ENCODE peak calls at places on chromosomes 6 and 20, in eight cellular contexts. A is AG09309; Z is activated T-helper 2 cell treated with anti-CD3 and anti-CD28 coated beads, Interferon-gamma antibody, Interleukin-2, Interleukin-4, amounts not matched to agents 10 μg/mL and 5 μg/mL and 100 μg/mL, durations not matched to agents 14 hours and 24 hours and 36 hours; C is SW 1271; X is neuronal stem cell; S is activated CD4-positive, alpha-beta memory T cell treated with anti-CD3 and anti-CD28 coated beads, Interleukin-2, amount 10 ng/mL, durations not matched to agents 7 days and 5 days; H is kidney epithelial cell; V is nephron progenitor cell. K is an unnamed sample.
A peak's percentile ranks its signal among the peaks of the same experiment; 100 is the strongest.

GRCh38 chr20:51542894-51543788 is 622 bp upstream of the NFATC2 start:
- DNase-seq in A (no peak), C (no peak), H (no peak), S (no peak), V (no peak), Z (no peak), X (no peak), K (peak; percentile 19)

GRCh38 chr6:76772951-76773350 is 690.3 kb downstream of the HTR1B start:
- DNase-seq in Z (no peak), H (no peak), S (no peak), A (no peak), X (no peak), C (no peak), V (no peak), K (no peak)

GRCh38 chr6:34792605-34793500 is 970 bp downstream of the BLTP3A start:
- DNase-seq in A (no peak), C (no peak), Z (peak; percentile 16), V (peak; percentile 23), H (no peak), X (peak; percentile 17), S (peak; percentile 25), K (no peak)

GRCh38 chr6:44480097-44480539 is 92.6 kb downstream of the CDC5L start:
- DNase-seq in Z (no peak), V (no peak), C (no peak), A (no peak), S (no peak), X (no peak), H (no peak), K (no peak)

GRCh38 chr20:37376791-37377190 is 30.9 kb downstream of the SRC start:
- DNase-seq in Z (no peak), H (no peak), S (no peak), A (no peak), X (no peak), C (no peak), V (no peak), K (no peak)

GRCh38 chr6:106927531-106928398 is 46.8 kb downstream of the CD24 start:
- DNase-seq in X (peak; percentile 69), A (no peak), V (peak; percentile 92), H (no peak), Z (no peak), C (no peak), S (peak; percentile 34), K (peak; percentile 24)

GRCh38 chr20:62080249-62080993 is 14.7 kb upstream of the TAF4 start:
- DNase-seq in H (no peak), Z (no peak), S (no peak), X (no peak), V (no peak), A (no peak), C (no peak), K (no peak)

GRCh38 chr20:57695940-57696339 is 13.9 kb downstream of the PMEPA1 start:
- DNase-seq in X (no peak), H (no peak), S (no peak), A (no peak), V (no peak), Z (no peak), C (no peak), K (no peak)

GRCh38 chr6:56263586-56264295 is 16.4 kb upstream of the COL21A1 start:
- DNase-seq in A (no peak), H (no peak), X (no peak), V (no peak), C (no peak), S (no peak), Z (no peak), K (no peak)

GRCh38 chr6:25777856-25778649 is 23.5 kb downstream of the SLC17A4 start:
- DNase-seq in V (no peak), S (no peak), Z (no peak), H (no peak), X (no peak), C (no peak), A (no peak), K (no peak)

GRCh38 chr6:159174263-159174974 is 5.2 kb downstream of the FNDC1 start:
- DNase-seq in A (no peak), V (peak; percentile 82), C (peak; percentile 4), Z (peak; percentile 57), H (no peak), X (peak; percentile 71), S (peak; percentile 74), K (peak; percentile 87)

GRCh38 chr6:99152345-99152643 is 197.2 kb downstream of the FAXC start:
- DNase-seq in V (no peak), C (no peak), A (no peak), X (no peak), H (no peak), S (no peak), Z (no peak), K (no peak)

GRCh38 chr20:25248501-25249172 is 752 bp downstream of the PYGB start:
- DNase-seq in X (peak; percentile 50), C (no peak), H (no peak), S (no peak), V (peak; percentile 58), A (no peak), Z (no peak), K (peak; percentile 76)

GRCh38 chr6:163460307-163460782 is 45.8 kb downstream of the QKI start:
- DNase-seq in V (no peak), A (no peak), H (no peak), Z (peak; percentile 31), C (no peak), S (peak; percentile 33), X (no peak), K (no peak)

GRCh38 chr6:148935705-148936306 is 189.0 kb downstream of the UST start:
- DNase-seq in X (no peak), H (no peak), C (no peak), V (no peak), S (no peak), Z (no peak), A (peak; percentile 8), K (peak; percentile 38)

GRCh38 chr6:69138893-69139494 is 503.9 kb downstream of the ADGRB3 start:
- DNase-seq in X (no peak), C (no peak), A (no peak), S (no peak), Z (no peak), V (no peak), H (peak; percentile 49), K (no peak)

GRCh38 chr20:38547288-38547825 is 33.6 kb upstream of the ADIG start:
- DNase-seq in Z (no peak), C (no peak), X (no peak), S (no peak), H (no peak), V (no peak), A (no peak), K (no peak)

GRCh38 chr6:44117397-44118128 is 9.7 kb downstream of the MRPL14 start:
- DNase-seq in C (no peak), Z (no peak), X (no peak), A (no peak), S (no peak), H (no peak), V (no peak), K (no peak)

GRCh38 chr6:85364354-85364753 is 85.5 kb upstream of the NT5E start:
- DNase-seq in Z (no peak), C (peak; percentile 74), S (no peak), H (peak; percentile 5), V (no peak), A (peak; percentile 5), X (no peak), K (no peak)

GRCh38 chr6:125549202-125549884 is 200.1 kb upstream of the HEY2 start:
- DNase-seq in H (no peak), X (no peak), Z (no peak), C (no peak), V (no peak), S (no peak), A (no peak), K (no peak)

GRCh38 chr6:118812972-118813371 is 81.0 kb upstream of the ASF1A start:
- DNase-seq in Z (no peak), A (no peak), H (no peak), V (no peak), C (no peak), X (no peak), S (no peak), K (no peak)

GRCh38 chr6:116046739-116047138 is 14.0 kb downstream of the FRK start:
- DNase-seq in A (no peak), X (no peak), Z (no peak), C (no peak), H (no peak), S (no peak), V (no peak), K (no peak)

GRCh38 chr20:44720617-44720993 is 5.4 kb downstream of the CCN5 start:
- DNase-seq in C (peak; percentile 59), Z (no peak), V (no peak), X (no peak), A (no peak), H (no peak), S (no peak), K (no peak)

GRCh38 chr20:53652090-53652858 is 58.6 kb upstream of the ZNF217 start:
- DNase-seq in X (no peak), S (no peak), V (no peak), A (no peak), C (no peak), Z (no peak), H (no peak), K (no peak)

GRCh38 chr20:59723108-59723500 is 118.8 kb downstream of the PHACTR3 start:
- DNase-seq in C (no peak), V (no peak), S (no peak), Z (no peak), A (no peak), H (no peak), X (no peak), K (peak; percentile 24)

GRCh38 chr6:83193747-83194582 is 808 bp downstream of the RWDD2A start:
- DNase-seq in C (no peak), Z (peak; percentile 11), X (peak; percentile 67), H (no peak), A (no peak), S (peak; percentile 18), V (peak; percentile 79), K (peak; percentile 79)

GRCh38 chr6:113352029-113352801 is 504.9 kb upstream of the MARCKS start:
- DNase-seq in A (no peak), H (peak; percentile 62), Z (no peak), C (peak; percentile 67), X (no peak), V (no peak), S (no peak), K (no peak)

GRCh38 chr6:94215614-94216013 is 796.3 kb upstream of the EPHA7 start:
- DNase-seq in V (no peak), Z (no peak), A (no peak), S (no peak), X (no peak), H (no peak), C (no peak), K (no peak)

GRCh38 chr20:57159945-57160610 is 106.4 kb downstream of the BMP7 start:
- DNase-seq in C (no peak), Z (no peak), V (no peak), X (no peak), H (no peak), A (no peak), S (no peak), K (no peak)

GRCh38 chr20:62662422-62662821 is 20.1 kb downstream of the SLCO4A1 start:
- DNase-seq in H (no peak), Z (no peak), C (no peak), A (peak; percentile 67), S (no peak), V (no peak), X (no peak), K (no peak)

GRCh38 chr6:71395731-71396409 is 107.3 kb downstream of the OGFRL1 start:
- DNase-seq in A (no peak), S (no peak), V (no peak), Z (no peak), H (no peak), X (no peak), C (no peak), K (peak; percentile 45)

GRCh38 chr6:86888311-86888710 is 49.0 kb upstream of the HTR1E start:
- DNase-seq in V (no peak), A (no peak), H (no peak), C (no peak), X (no peak), S (no peak), Z (no peak), K (no peak)

GRCh38 chr6:166112580-166112979 is 55.1 kb downstream of the TBXT start:
- DNase-seq in C (peak; percentile 5), V (no peak), S (no peak), A (peak; percentile 55), Z (no peak), H (no peak), X (no peak), K (no peak)

GRCh38 chr6:20159781-20160540 is 52.3 kb downstream of the MBOAT1 start:
- DNase-seq in A (no peak), C (no peak), H (no peak), S (no peak), Z (no peak), X (no peak), V (no peak), K (peak; percentile 10)

K was measured in retina.